ENCODE peak calls at places on chromosomes 11 and 22, in six cellular contexts. One of them, this sample, is unnamed.

GRCh38 chr11:56783448-56784041 is 35.0 kb upstream of the OR9G4 start:
- DNase-seq in neural progenitor cell: peak
- DNase-seq in right cardiac atrium: no peak
- DNase-seq in H1: no peak
- DNase-seq in CD4-positive, CD25-positive, alpha-beta regulatory T cell: no peak
- DNase-seq in brain microvascular endothelial cell: peak
- DNase-seq in this sample: peak

GRCh38 chr11:86041975-86042378 is 26.9 kb downstream of the PICALM start:
- DNase-seq in CD4-positive, CD25-positive, alpha-beta regulatory T cell: peak
- DNase-seq in brain microvascular endothelial cell: peak
- DNase-seq in H1: peak
- DNase-seq in neural progenitor cell: peak
- DNase-seq in right cardiac atrium: no peak
- DNase-seq in this sample: peak

GRCh38 chr22:43855431-43855830 is 6.9 kb downstream of the SULT4A1 start:
- DNase-seq in neural progenitor cell: no peak
- DNase-seq in right cardiac atrium: no peak
- DNase-seq in CD4-positive, CD25-positive, alpha-beta regulatory T cell: no peak
- DNase-seq in brain microvascular endothelial cell: no peak
- DNase-seq in H1: no peak
- DNase-seq in this sample: no peak

GRCh38 chr11:117604349-117604995 is 192.5 kb downstream of the DSCAML1 start:
- DNase-seq in right cardiac atrium: peak
- DNase-seq in H1: no peak
- DNase-seq in brain microvascular endothelial cell: no peak
- DNase-seq in CD4-positive, CD25-positive, alpha-beta regulatory T cell: no peak
- DNase-seq in neural progenitor cell: no peak
- DNase-seq in this sample: no peak

GRCh38 chr11:88414385-88414861 is 76.9 kb upstream of the CTSC start:
- DNase-seq in right cardiac atrium: peak
- DNase-seq in CD4-positive, CD25-positive, alpha-beta regulatory T cell: no peak
- DNase-seq in brain microvascular endothelial cell: peak
- DNase-seq in neural progenitor cell: no peak
- DNase-seq in H1: no peak
- DNase-seq in this sample: no peak

GRCh38 chr22:48646216-48646925 is 1181.3 kb downstream of the BRD1 start:
- DNase-seq in right cardiac atrium: peak
- DNase-seq in brain microvascular endothelial cell: no peak
- DNase-seq in neural progenitor cell: no peak
- DNase-seq in CD4-positive, CD25-positive, alpha-beta regulatory T cell: no peak
- DNase-seq in H1: no peak
- DNase-seq in this sample: no peak

GRCh38 chr11:1523779-1524178 is 37.2 kb upstream of the MOB2 start:
- DNase-seq in H1: no peak
- DNase-seq in neural progenitor cell: no peak
- DNase-seq in right cardiac atrium: no peak
- DNase-seq in CD4-positive, CD25-positive, alpha-beta regulatory T cell: no peak
- DNase-seq in brain microvascular endothelial cell: no peak
- DNase-seq in this sample: no peak

GRCh38 chr22:27581688-27582087 is 219.9 kb downstream of the MN1 start:
- DNase-seq in CD4-positive, CD25-positive, alpha-beta regulatory T cell: no peak
- DNase-seq in neural progenitor cell: no peak
- DNase-seq in H1: no peak
- DNase-seq in brain microvascular endothelial cell: no peak
- DNase-seq in right cardiac atrium: peak
- DNase-seq in this sample: no peak

GRCh38 chr11:7486731-7487130 is 1.4 kb downstream of the OLFML1 start:
- DNase-seq in CD4-positive, CD25-positive, alpha-beta regulatory T cell: no peak
- DNase-seq in right cardiac atrium: peak
- DNase-seq in H1: no peak
- DNase-seq in brain microvascular endothelial cell: no peak
- DNase-seq in neural progenitor cell: no peak
- DNase-seq in this sample: no peak

GRCh38 chr11:63915961-63916836 is 765 bp downstream of the RCOR2 start:
- DNase-seq in CD4-positive, CD25-positive, alpha-beta regulatory T cell: no peak
- DNase-seq in H1: peak
- DNase-seq in neural progenitor cell: peak
- DNase-seq in brain microvascular endothelial cell: no peak
- DNase-seq in right cardiac atrium: peak
- DNase-seq in this sample: no peak

GRCh38 chr11:36753960-36754359 is 155.9 kb upstream of the RAG2 start:
- DNase-seq in right cardiac atrium: no peak
- DNase-seq in H1: no peak
- DNase-seq in CD4-positive, CD25-positive, alpha-beta regulatory T cell: no peak
- DNase-seq in brain microvascular endothelial cell: no peak
- DNase-seq in neural progenitor cell: no peak
- DNase-seq in this sample: no peak

GRCh38 chr11:108483163-108483562 is 15.0 kb downstream of the POGLUT3 start:
- DNase-seq in right cardiac atrium: no peak
- DNase-seq in neural progenitor cell: no peak
- DNase-seq in H1: no peak
- DNase-seq in CD4-positive, CD25-positive, alpha-beta regulatory T cell: no peak
- DNase-seq in brain microvascular endothelial cell: no peak
- DNase-seq in this sample: no peak

GRCh38 chr11:15819679-15820286 is 536.6 kb downstream of the SOX6 start:
- DNase-seq in neural progenitor cell: peak
- DNase-seq in CD4-positive, CD25-positive, alpha-beta regulatory T cell: no peak
- DNase-seq in H1: peak
- DNase-seq in right cardiac atrium: peak
- DNase-seq in brain microvascular endothelial cell: peak
- DNase-seq in this sample: peak

GRCh38 chr22:50206599-50206998 is 5.8 kb downstream of the SELENOO start:
- DNase-seq in CD4-positive, CD25-positive, alpha-beta regulatory T cell: no peak
- DNase-seq in neural progenitor cell: peak
- DNase-seq in brain microvascular endothelial cell: peak
- DNase-seq in right cardiac atrium: peak
- DNase-seq in H1: peak
- DNase-seq in this sample: no peak

GRCh38 chr11:112795142-112795815 is 165.9 kb upstream of the NCAM1 start:
- DNase-seq in brain microvascular endothelial cell: peak
- DNase-seq in CD4-positive, CD25-positive, alpha-beta regulatory T cell: no peak
- DNase-seq in right cardiac atrium: peak
- DNase-seq in neural progenitor cell: peak
- DNase-seq in H1: peak
- DNase-seq in this sample: peak

GRCh38 chr11:28383471-28383870 is 275.3 kb downstream of the METTL15 start:
- DNase-seq in neural progenitor cell: no peak
- DNase-seq in H1: no peak
- DNase-seq in CD4-positive, CD25-positive, alpha-beta regulatory T cell: no peak
- DNase-seq in right cardiac atrium: no peak
- DNase-seq in brain microvascular endothelial cell: peak
- DNase-seq in this sample: no peak

GRCh38 chr11:58186938-58187337 is 1.9 kb upstream of the OR9Q2 start:
- DNase-seq in neural progenitor cell: no peak
- DNase-seq in right cardiac atrium: no peak
- DNase-seq in H1: no peak
- DNase-seq in brain microvascular endothelial cell: no peak
- DNase-seq in CD4-positive, CD25-positive, alpha-beta regulatory T cell: no peak
- DNase-seq in this sample: no peak

GRCh38 chr11:58193403-58193802 is 4.5 kb downstream of the OR9Q2 start:
- DNase-seq in brain microvascular endothelial cell: no peak
- DNase-seq in neural progenitor cell: no peak
- DNase-seq in CD4-positive, CD25-positive, alpha-beta regulatory T cell: no peak
- DNase-seq in right cardiac atrium: no peak
- DNase-seq in H1: no peak
- DNase-seq in this sample: no peak

GRCh38 chr11:58192229-58192628 is 3.4 kb downstream of the OR9Q2 start:
- DNase-seq in brain microvascular endothelial cell: no peak
- DNase-seq in H1: no peak
- DNase-seq in neural progenitor cell: no peak
- DNase-seq in CD4-positive, CD25-positive, alpha-beta regulatory T cell: no peak
- DNase-seq in right cardiac atrium: no peak
- DNase-seq in this sample: no peak

DNA sequence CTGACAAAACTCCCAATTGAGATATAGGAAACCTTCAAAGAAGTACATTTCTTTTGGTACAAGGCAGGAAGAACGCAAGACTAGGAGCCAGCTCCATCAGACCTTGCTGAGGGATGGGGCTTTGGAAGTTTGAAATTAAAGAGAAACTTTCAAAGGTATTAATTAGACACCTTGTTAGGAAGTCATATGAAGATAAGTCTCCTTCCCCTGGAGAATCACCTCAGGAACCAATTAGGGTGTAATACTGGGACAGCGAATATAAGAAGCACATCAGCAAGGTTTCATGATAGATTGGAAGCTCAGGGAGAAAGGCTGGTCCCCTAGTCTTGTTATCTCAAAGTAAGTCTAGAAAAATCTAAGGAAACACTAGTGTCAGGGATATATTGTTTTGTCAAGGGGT is at the start of gene OR9Q2:
- DNase-seq in neural progenitor cell: no peak
- DNase-seq in right cardiac atrium: no peak
- DNase-seq in H1: no peak
- DNase-seq in brain microvascular endothelial cell: no peak
- DNase-seq in CD4-positive, CD25-positive, alpha-beta regulatory T cell: no peak
- DNase-seq in this sample: no peak
- H3K4me3 ChIP-seq in neural progenitor cell: no peak
- H3K4me3 ChIP-seq in right cardiac atrium: no peak
- H3K4me3 ChIP-seq in H1: no peak
- H3K4me3 ChIP-seq in brain microvascular endothelial cell: no peak
- H3K4me3 ChIP-seq in CD4-positive, CD25-positive, alpha-beta regulatory T cell: no peak
- H3K4me3 ChIP-seq in this sample: no peak

DNA sequence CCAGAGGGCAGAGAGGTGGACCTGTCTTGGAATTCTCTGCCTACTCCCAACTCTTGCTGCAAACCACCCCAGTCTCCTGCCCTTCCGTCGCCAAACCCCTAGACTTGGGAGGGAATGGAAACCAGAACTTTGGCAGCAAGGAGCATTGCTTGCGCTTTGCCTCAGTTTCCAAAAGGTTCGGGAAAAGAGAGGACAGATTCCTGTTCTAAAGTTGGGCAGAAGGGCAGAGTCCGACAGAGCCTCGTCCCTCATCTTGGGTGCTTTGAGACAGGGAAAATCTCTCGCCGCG is 396 bp upstream of the ROBO3 start:
- DNase-seq in CD4-positive, CD25-positive, alpha-beta regulatory T cell: no peak
- DNase-seq in H1: no peak
- DNase-seq in brain microvascular endothelial cell: no peak
- DNase-seq in right cardiac atrium: no peak
- DNase-seq in neural progenitor cell: no peak
- DNase-seq in this sample: no peak
- H3K4me3 ChIP-seq in CD4-positive, CD25-positive, alpha-beta regulatory T cell: no peak
- H3K4me3 ChIP-seq in H1: no peak
- H3K4me3 ChIP-seq in brain microvascular endothelial cell: no peak
- H3K4me3 ChIP-seq in right cardiac atrium: no peak
- H3K4me3 ChIP-seq in neural progenitor cell: peak
- H3K4me3 ChIP-seq in this sample: no peak

GRCh38 chr11:123357353-123357989 is 72.6 kb upstream of the GRAMD1B start:
- DNase-seq in CD4-positive, CD25-positive, alpha-beta regulatory T cell: no peak
- DNase-seq in neural progenitor cell: no peak
- DNase-seq in right cardiac atrium: no peak
- DNase-seq in brain microvascular endothelial cell: no peak
- DNase-seq in H1: no peak
- DNase-seq in this sample: no peak
- H3K4me3 ChIP-seq in CD4-positive, CD25-positive, alpha-beta regulatory T cell: peak
- H3K4me3 ChIP-seq in neural progenitor cell: peak
- H3K4me3 ChIP-seq in right cardiac atrium: no peak
- H3K4me3 ChIP-seq in brain microvascular endothelial cell: no peak
- H3K4me3 ChIP-seq in H1: peak
- H3K4me3 ChIP-seq in this sample: peak

DNA sequence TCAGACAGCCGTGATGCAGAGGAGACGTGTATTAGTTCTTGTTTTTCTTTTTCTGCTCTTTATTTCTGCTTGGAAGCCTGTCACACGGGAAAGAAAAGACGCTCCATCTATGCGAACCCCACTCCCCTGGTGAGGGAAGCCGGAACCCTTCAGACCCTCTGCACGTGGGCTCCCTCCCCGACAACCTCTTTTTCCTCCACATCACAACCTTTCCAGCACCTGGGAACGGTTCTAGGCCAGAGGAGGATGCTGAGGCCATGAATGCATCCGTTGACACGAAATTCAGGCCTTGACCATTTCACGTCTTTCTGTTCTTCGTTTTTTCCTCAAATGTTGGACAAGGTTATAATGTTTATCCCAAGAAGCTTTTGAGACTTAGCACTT is 85.3 kb upstream of the WNT7B start:
- DNase-seq in right cardiac atrium: no peak
- DNase-seq in CD4-positive, CD25-positive, alpha-beta regulatory T cell: no peak
- DNase-seq in H1: no peak
- DNase-seq in neural progenitor cell: no peak
- DNase-seq in brain microvascular endothelial cell: no peak
- DNase-seq in this sample: no peak
- H3K4me3 ChIP-seq in right cardiac atrium: no peak
- H3K4me3 ChIP-seq in CD4-positive, CD25-positive, alpha-beta regulatory T cell: no peak
- H3K4me3 ChIP-seq in H1: no peak
- H3K4me3 ChIP-seq in neural progenitor cell: no peak
- H3K4me3 ChIP-seq in brain microvascular endothelial cell: no peak
- H3K4me3 ChIP-seq in this sample: no peak

GRCh38 chr11:75308116-75308515 is 43.3 kb downstream of the ARRB1 start:
- DNase-seq in H1: no peak
- DNase-seq in brain microvascular endothelial cell: no peak
- DNase-seq in CD4-positive, CD25-positive, alpha-beta regulatory T cell: no peak
- DNase-seq in right cardiac atrium: peak
- DNase-seq in neural progenitor cell: no peak
- DNase-seq in this sample: no peak

GRCh38 chr11:75305993-75306392 is 45.5 kb downstream of the ARRB1 start:
- DNase-seq in CD4-positive, CD25-positive, alpha-beta regulatory T cell: no peak
- DNase-seq in H1: no peak
- DNase-seq in brain microvascular endothelial cell: no peak
- DNase-seq in neural progenitor cell: no peak
- DNase-seq in right cardiac atrium: peak
- DNase-seq in this sample: no peak

GRCh38 chr11:75307058-75307457 is 44.4 kb downstream of the ARRB1 start:
- DNase-seq in right cardiac atrium: peak
- DNase-seq in H1: no peak
- DNase-seq in brain microvascular endothelial cell: no peak
- DNase-seq in CD4-positive, CD25-positive, alpha-beta regulatory T cell: no peak
- DNase-seq in neural progenitor cell: no peak
- DNase-seq in this sample: no peak

GRCh38 chr11:75308986-75309385 is 42.5 kb downstream of the ARRB1 start:
- DNase-seq in H1: no peak
- DNase-seq in right cardiac atrium: peak
- DNase-seq in CD4-positive, CD25-positive, alpha-beta regulatory T cell: no peak
- DNase-seq in neural progenitor cell: no peak
- DNase-seq in brain microvascular endothelial cell: no peak
- DNase-seq in this sample: no peak

GRCh38 chr11:75306529-75306928 is 44.9 kb downstream of the ARRB1 start:
- DNase-seq in CD4-positive, CD25-positive, alpha-beta regulatory T cell: no peak
- DNase-seq in neural progenitor cell: no peak
- DNase-seq in H1: no peak
- DNase-seq in brain microvascular endothelial cell: no peak
- DNase-seq in right cardiac atrium: peak
- DNase-seq in this sample: no peak
- H3K4me3 ChIP-seq in CD4-positive, CD25-positive, alpha-beta regulatory T cell: no peak
- H3K4me3 ChIP-seq in neural progenitor cell: no peak
- H3K4me3 ChIP-seq in H1: no peak
- H3K4me3 ChIP-seq in brain microvascular endothelial cell: no peak
- H3K4me3 ChIP-seq in right cardiac atrium: peak
- H3K4me3 ChIP-seq in this sample: no peak

This sample was measured in MM.1S.